ENCODE peak calls at places on chromosomes 1 and 21, in six cellular contexts. One of them, this sample, is unnamed.

GRCh38 chr1:202516434-202516877 is 168.0 kb downstream of the PPP1R12B start:
- DNase-seq in stimulated activated CD4-positive, alpha-beta T cell treated with anti-CD3 and anti-CD28 coated beads, Interleukin-12 subunit alpha, Interleukin-12 subunit beta, amount 100 ng/mL, for 48 hours: no peak
- DNase-seq in ureter: no peak
- DNase-seq in A172: no peak
- DNase-seq in brain microvascular endothelial cell: no peak
- DNase-seq in PC-3: no peak
- DNase-seq in this sample: no peak

GRCh38 chr1:19858894-19859293 is 23.3 kb upstream of the OTUD3 start:
- DNase-seq in stimulated activated CD4-positive, alpha-beta T cell treated with anti-CD3 and anti-CD28 coated beads, Interleukin-12 subunit alpha, Interleukin-12 subunit beta, amount 100 ng/mL, for 48 hours: no peak
- DNase-seq in ureter: no peak
- DNase-seq in A172: no peak
- DNase-seq in brain microvascular endothelial cell: no peak
- DNase-seq in PC-3: no peak
- DNase-seq in this sample: no peak

GRCh38 chr1:119554188-119554587 is 47.2 kb downstream of the HSD3B1 start:
- DNase-seq in stimulated activated CD4-positive, alpha-beta T cell treated with anti-CD3 and anti-CD28 coated beads, Interleukin-12 subunit alpha, Interleukin-12 subunit beta, amount 100 ng/mL, for 48 hours: no peak
- DNase-seq in ureter: no peak
- DNase-seq in A172: peak
- DNase-seq in brain microvascular endothelial cell: peak
- DNase-seq in PC-3: no peak
- DNase-seq in this sample: peak

GRCh38 chr1:54559111-54559548 is 11.1 kb downstream of the ACOT11 start:
- DNase-seq in stimulated activated CD4-positive, alpha-beta T cell treated with anti-CD3 and anti-CD28 coated beads, Interleukin-12 subunit alpha, Interleukin-12 subunit beta, amount 100 ng/mL, for 48 hours: no peak
- DNase-seq in ureter: no peak
- DNase-seq in A172: no peak
- DNase-seq in brain microvascular endothelial cell: no peak
- DNase-seq in PC-3: no peak
- DNase-seq in this sample: no peak

GRCh38 chr1:21659099-21659923 is 9.8 kb downstream of the RAP1GAP start:
- DNase-seq in stimulated activated CD4-positive, alpha-beta T cell treated with anti-CD3 and anti-CD28 coated beads, Interleukin-12 subunit alpha, Interleukin-12 subunit beta, amount 100 ng/mL, for 48 hours: peak
- DNase-seq in ureter: peak
- DNase-seq in A172: peak
- DNase-seq in brain microvascular endothelial cell: peak
- DNase-seq in PC-3: peak
- DNase-seq in this sample: peak

GRCh38 chr1:66809736-66810326 is 8.8 kb upstream of the INSL5 start:
- DNase-seq in stimulated activated CD4-positive, alpha-beta T cell treated with anti-CD3 and anti-CD28 coated beads, Interleukin-12 subunit alpha, Interleukin-12 subunit beta, amount 100 ng/mL, for 48 hours: no peak
- DNase-seq in ureter: no peak
- DNase-seq in A172: peak
- DNase-seq in brain microvascular endothelial cell: peak
- DNase-seq in PC-3: no peak
- DNase-seq in this sample: peak

GRCh38 chr1:198330982-198331620 is 174.3 kb downstream of the NEK7 start:
- DNase-seq in stimulated activated CD4-positive, alpha-beta T cell treated with anti-CD3 and anti-CD28 coated beads, Interleukin-12 subunit alpha, Interleukin-12 subunit beta, amount 100 ng/mL, for 48 hours: no peak
- DNase-seq in ureter: no peak
- DNase-seq in A172: no peak
- DNase-seq in brain microvascular endothelial cell: no peak
- DNase-seq in PC-3: no peak
- DNase-seq in this sample: no peak

GRCh38 chr1:56978819-56979218 is 13.0 kb upstream of the C8B start:
- DNase-seq in stimulated activated CD4-positive, alpha-beta T cell treated with anti-CD3 and anti-CD28 coated beads, Interleukin-12 subunit alpha, Interleukin-12 subunit beta, amount 100 ng/mL, for 48 hours: no peak
- DNase-seq in ureter: peak
- DNase-seq in A172: no peak
- DNase-seq in brain microvascular endothelial cell: no peak
- DNase-seq in PC-3: no peak
- DNase-seq in this sample: no peak

GRCh38 chr1:229661022-229661877 is 35.2 kb downstream of the URB2 start:
- DNase-seq in stimulated activated CD4-positive, alpha-beta T cell treated with anti-CD3 and anti-CD28 coated beads, Interleukin-12 subunit alpha, Interleukin-12 subunit beta, amount 100 ng/mL, for 48 hours: peak
- DNase-seq in ureter: peak
- DNase-seq in A172: peak
- DNase-seq in brain microvascular endothelial cell: peak
- DNase-seq in PC-3: peak
- DNase-seq in this sample: peak

GRCh38 chr1:61318319-61319125 is 236.2 kb downstream of the NFIA start:
- DNase-seq in stimulated activated CD4-positive, alpha-beta T cell treated with anti-CD3 and anti-CD28 coated beads, Interleukin-12 subunit alpha, Interleukin-12 subunit beta, amount 100 ng/mL, for 48 hours: peak
- DNase-seq in ureter: no peak
- DNase-seq in A172: peak
- DNase-seq in brain microvascular endothelial cell: peak
- DNase-seq in PC-3: peak
- DNase-seq in this sample: peak

GRCh38 chr1:156054500-156055342 is at the start of gene LAMTOR2:
- DNase-seq in stimulated activated CD4-positive, alpha-beta T cell treated with anti-CD3 and anti-CD28 coated beads, Interleukin-12 subunit alpha, Interleukin-12 subunit beta, amount 100 ng/mL, for 48 hours: peak
- DNase-seq in ureter: peak
- DNase-seq in A172: peak
- DNase-seq in brain microvascular endothelial cell: peak
- DNase-seq in PC-3: peak
- DNase-seq in this sample: peak

GRCh38 chr1:16061255-16061654 is 12.2 kb downstream of the FAM131C start:
- DNase-seq in stimulated activated CD4-positive, alpha-beta T cell treated with anti-CD3 and anti-CD28 coated beads, Interleukin-12 subunit alpha, Interleukin-12 subunit beta, amount 100 ng/mL, for 48 hours: no peak
- DNase-seq in ureter: no peak
- DNase-seq in A172: no peak
- DNase-seq in brain microvascular endothelial cell: no peak
- DNase-seq in PC-3: no peak
- DNase-seq in this sample: no peak

GRCh38 chr1:246214708-246215504 is 292.2 kb downstream of the SMYD3 start:
- DNase-seq in stimulated activated CD4-positive, alpha-beta T cell treated with anti-CD3 and anti-CD28 coated beads, Interleukin-12 subunit alpha, Interleukin-12 subunit beta, amount 100 ng/mL, for 48 hours: no peak
- DNase-seq in ureter: no peak
- DNase-seq in A172: peak
- DNase-seq in brain microvascular endothelial cell: peak
- DNase-seq in PC-3: peak
- DNase-seq in this sample: no peak

GRCh38 chr1:171310661-171311087 is 3.3 kb upstream of the FMO4 start:
- DNase-seq in stimulated activated CD4-positive, alpha-beta T cell treated with anti-CD3 and anti-CD28 coated beads, Interleukin-12 subunit alpha, Interleukin-12 subunit beta, amount 100 ng/mL, for 48 hours: no peak
- DNase-seq in ureter: no peak
- DNase-seq in A172: no peak
- DNase-seq in brain microvascular endothelial cell: no peak
- DNase-seq in PC-3: no peak
- DNase-seq in this sample: no peak

GRCh38 chr21:39079617-39080016 is 103.6 kb downstream of the PSMG1 start:
- DNase-seq in stimulated activated CD4-positive, alpha-beta T cell treated with anti-CD3 and anti-CD28 coated beads, Interleukin-12 subunit alpha, Interleukin-12 subunit beta, amount 100 ng/mL, for 48 hours: no peak
- DNase-seq in ureter: peak
- DNase-seq in A172: no peak
- DNase-seq in brain microvascular endothelial cell: peak
- DNase-seq in PC-3: no peak
- DNase-seq in this sample: no peak

This sample was measured in fibroblast of the conjunctiva.